ENCODE peak calls at places on chromosomes 1 and 21, in eight cellular contexts. Q is breast epithelium, S is dorsolateral prefrontal cortex, N is HFF-Myc, P is IMR-90, B is OCI-LY7, W is epithelial cell of esophagus, O is A549. Y is an unnamed sample.

GRCh38 chr1:95534985-95535384 is 301.0 kb downstream of the RWDD3 start:
- DNase-seq in Q (peak), S (no peak), N (no peak), P (no peak), B (no peak), W (peak), O (no peak), Y (no peak)

GRCh38 chr1:93623436-93623835 is 58.2 kb downstream of the BCAR3 start:
- DNase-seq in Q (no peak), S (no peak), N (no peak), P (no peak), B (no peak), W (no peak), O (no peak), Y (peak)

GRCh38 chr1:17861685-17862084 is 106.6 kb downstream of the ACTL8 start:
- DNase-seq in Q (no peak), S (no peak), N (no peak), P (no peak), B (no peak), W (no peak), O (no peak), Y (no peak)

GRCh38 chr1:31505884-31506497 is 70.3 kb upstream of the TINAGL1 start:
- DNase-seq in Q (no peak), S (no peak), N (peak), P (peak), B (no peak), W (peak), O (no peak), Y (peak)

GRCh38 chr21:33441489-33442477 is 38.0 kb downstream of the TMEM50B start:
- DNase-seq in Q (peak), S (no peak), N (peak), P (peak), B (peak), W (peak), O (peak), Y (peak)

GRCh38 chr1:248820041-248820585 is 5.6 kb downstream of the SH3BP5L start:
- DNase-seq in Q (no peak), S (no peak), N (no peak), P (no peak), B (no peak), W (no peak), O (no peak), Y (no peak)

GRCh38 chr1:29465755-29466154 is 229.4 kb downstream of the PTPRU start:
- DNase-seq in Q (no peak), S (no peak), N (peak), P (peak), B (peak), W (peak), O (no peak), Y (peak)

GRCh38 chr1:205354259-205354904 is 2.3 kb downstream of the KLHDC8A start:
- DNase-seq in Q (peak), S (no peak), N (no peak), P (peak), B (peak), W (peak), O (peak), Y (peak)

GRCh38 chr1:33918368-33918767 is 54.5 kb downstream of the HMGB4 start:
- DNase-seq in Q (no peak), S (no peak), N (peak), P (peak), B (no peak), W (no peak), O (no peak), Y (peak)

GRCh38 chr1:111202707-111203623 is 2.5 kb upstream of the DENND2D start:
- DNase-seq in Q (no peak), S (no peak), N (no peak), P (no peak), B (no peak), W (no peak), O (no peak), Y (no peak)

GRCh38 chr1:119482517-119483425 is 24.2 kb upstream of the HSD3B1 start:
- DNase-seq in Q (no peak), S (no peak), N (no peak), P (no peak), B (no peak), W (no peak), O (no peak), Y (no peak)

GRCh38 chr1:67148516-67149178 is 13.9 kb upstream of the C1orf141 start:
- DNase-seq in Q (no peak), S (no peak), N (no peak), P (no peak), B (no peak), W (peak), O (no peak), Y (no peak)

GRCh38 chr1:179187043-179187442 is 42.4 kb downstream of the ABL2 start:
- DNase-seq in Q (no peak), S (no peak), N (no peak), P (no peak), B (no peak), W (no peak), O (no peak), Y (no peak)

GRCh38 chr1:78377356-78377928 is 113.3 kb upstream of the PTGFR start:
- DNase-seq in Q (no peak), S (no peak), N (no peak), P (peak), B (no peak), W (peak), O (no peak), Y (peak)

GRCh38 chr1:181396171-181396670 is 87.1 kb upstream of the CACNA1E start:
- DNase-seq in Q (no peak), S (no peak), N (no peak), P (no peak), B (no peak), W (no peak), O (no peak), Y (no peak)

GRCh38 chr1:245154429-245155185 is at the start of gene KIF26B:
- DNase-seq in Q (no peak), S (no peak), N (no peak), P (peak), B (no peak), W (peak), O (peak), Y (peak)

GRCh38 chr1:67429011-67429527 is 1.1 kb downstream of the SERBP1 start:
- DNase-seq in Q (no peak), S (no peak), N (no peak), P (no peak), B (peak), W (no peak), O (no peak), Y (no peak)

GRCh38 chr1:27071049-27071416 is 58.4 kb upstream of the TENT5B start:
- DNase-seq in Q (peak), S (peak), N (peak), P (peak), B (no peak), W (peak), O (no peak), Y (peak)

GRCh38 chr1:247681288-247681897 is 1.9 kb upstream of the OR13G1 start:
- DNase-seq in Q (no peak), S (no peak), N (peak), P (peak), B (peak), W (peak), O (peak), Y (no peak)

GRCh38 chr1:192696082-192696481 is 60.1 kb downstream of the RGS13 start:
- DNase-seq in Q (no peak), S (no peak), N (no peak), P (no peak), B (no peak), W (no peak), O (no peak), Y (no peak)

GRCh38 chr1:203462878-203463277 is 12.7 kb upstream of the PRELP start:
- DNase-seq in Q (peak), S (no peak), N (no peak), P (peak), B (no peak), W (peak), O (no peak), Y (peak)

GRCh38 chr1:246397046-246397445 is 110.0 kb downstream of the SMYD3 start:
- DNase-seq in Q (no peak), S (no peak), N (no peak), P (no peak), B (no peak), W (no peak), O (no peak), Y (no peak)

GRCh38 chr1:23779826-23780371 is 1.7 kb downstream of the PITHD1 start:
- DNase-seq in Q (no peak), S (no peak), N (no peak), P (peak), B (no peak), W (peak), O (no peak), Y (peak)
- H3K4me3 ChIP-seq in Q (peak), S (peak), N (peak), P (no peak), B (peak), W (no peak), O (peak), Y (peak)

GRCh38 chr1:85245891-85246290 is 13.6 kb downstream of the C1orf52 start:
- DNase-seq in Q (no peak), S (no peak), N (no peak), P (no peak), B (no peak), W (no peak), O (no peak), Y (no peak)

GRCh38 chr1:85240659-85241058 is 18.8 kb downstream of the C1orf52 start:
- DNase-seq in Q (no peak), S (no peak), N (no peak), P (no peak), B (no peak), W (no peak), O (no peak), Y (no peak)

GRCh38 chr1:85244271-85245053 is 15.0 kb downstream of the C1orf52 start:
- DNase-seq in Q (no peak), S (no peak), N (peak), P (peak), B (no peak), W (peak), O (no peak), Y (peak)

GRCh38 chr1:85245456-85245855 is 14.0 kb downstream of the C1orf52 start:
- DNase-seq in Q (no peak), S (no peak), N (no peak), P (no peak), B (no peak), W (peak), O (no peak), Y (no peak)

DNA sequence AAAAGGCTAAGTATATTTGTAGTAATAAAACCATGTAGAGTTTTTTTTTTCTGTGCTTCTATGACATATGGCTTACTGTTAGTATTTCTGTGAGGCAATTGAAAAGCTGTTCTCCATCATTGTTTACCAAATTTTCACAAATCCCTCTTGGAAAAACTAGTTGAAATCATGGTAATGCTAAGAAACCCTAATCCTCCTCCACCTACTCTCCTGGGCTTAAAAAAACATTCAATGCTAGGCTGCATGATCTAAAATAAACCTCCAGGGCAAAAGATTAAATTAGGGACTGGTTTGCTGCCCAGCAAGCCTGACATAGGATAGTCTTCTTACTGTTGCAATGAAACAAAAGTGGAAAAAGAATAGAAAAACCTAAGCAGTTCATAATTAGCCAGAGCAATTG is 16.1 kb downstream of the C1orf52 start:
- DNase-seq in Q (no peak), S (no peak), N (no peak), P (peak), B (no peak), W (no peak), O (no peak), Y (peak)
- TF ChIP-seq CTCF in Q (no peak), S (no peak), N (no peak), P (no peak), B (no peak), W (no peak), O (no peak), Y (no peak)

GRCh38 chr1:145985129-145985501 is 11.3 kb downstream of the TXNIP start:
- DNase-seq in Q (no peak), S (no peak), N (no peak), P (no peak), B (no peak), W (no peak), O (no peak), Y (no peak)
- H3K4me3 ChIP-seq in Q (peak), S (no peak), N (no peak), P (no peak), B (no peak), W (no peak), O (no peak), Y (no peak)

DNA sequence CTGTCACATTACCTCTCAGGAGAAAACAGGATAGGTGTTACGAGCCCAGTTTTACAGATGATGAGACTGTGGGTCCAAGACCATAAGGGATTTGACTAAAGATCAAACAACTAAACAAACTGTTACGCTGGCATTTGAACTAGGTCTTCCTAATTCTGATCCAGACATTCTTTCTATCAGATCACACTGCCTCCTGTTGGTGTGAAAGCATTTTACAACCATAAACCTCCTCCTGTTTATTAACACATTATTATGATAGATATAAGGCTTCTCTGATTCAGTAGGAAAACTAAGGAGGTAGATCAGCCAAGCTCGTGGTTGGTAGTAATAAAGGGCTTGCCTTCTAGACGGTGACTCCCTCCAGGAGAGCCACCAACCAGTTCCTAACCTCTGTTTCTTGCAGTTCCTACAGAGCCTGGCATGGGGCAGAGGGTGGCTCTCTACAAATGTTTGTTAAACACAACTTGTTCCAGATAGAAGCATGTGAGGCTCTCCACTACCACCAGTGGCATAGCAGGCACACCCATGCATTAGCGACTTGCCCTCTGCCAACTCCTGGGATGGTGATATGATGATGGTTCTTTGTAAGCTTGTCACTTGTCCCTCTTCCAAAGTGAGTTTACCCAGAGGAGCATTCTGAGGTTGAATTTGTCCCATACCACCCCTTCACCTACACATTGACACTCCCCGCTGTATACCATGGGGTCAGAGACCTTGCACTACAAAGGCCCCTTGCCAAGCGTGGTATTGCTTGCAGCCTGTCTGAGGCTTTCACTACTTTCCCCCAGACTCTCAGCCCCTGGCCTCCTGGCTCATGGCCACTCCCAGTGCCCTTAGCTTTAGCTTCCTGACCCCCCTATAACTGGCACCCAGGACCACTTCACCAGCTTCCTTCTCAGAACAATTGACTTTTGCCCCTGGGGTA is 96.4 kb upstream of the HOOK1 start:
- DNase-seq in Q (no peak), S (no peak), N (no peak), P (no peak), B (no peak), W (peak), O (no peak), Y (no peak)
- TF ChIP-seq CTCF in Q (peak), S (peak), N (peak), P (peak), B (peak), W (no peak), O (peak), Y (no peak)

GRCh38 chr21:44518684-44519083 is 21.3 kb downstream of the KRTAP10-1 start:
- DNase-seq in Q (no peak), S (no peak), N (no peak), P (no peak), B (no peak), W (no peak), O (no peak), Y (no peak)
- H3K4me3 ChIP-seq in Q (no peak), S (no peak), N (no peak), P (no peak), B (no peak), W (no peak), O (no peak), Y (no peak)

GRCh38 chr21:46552274-46552673 is 52.6 kb downstream of the S100B start:
- DNase-seq in Q (peak), S (no peak), N (no peak), P (no peak), B (no peak), W (no peak), O (no peak), Y (no peak)
- TF ChIP-seq CTCF in Q (no peak), S (no peak), N (no peak), P (no peak), B (no peak), W (no peak), O (no peak), Y (no peak)

DNA sequence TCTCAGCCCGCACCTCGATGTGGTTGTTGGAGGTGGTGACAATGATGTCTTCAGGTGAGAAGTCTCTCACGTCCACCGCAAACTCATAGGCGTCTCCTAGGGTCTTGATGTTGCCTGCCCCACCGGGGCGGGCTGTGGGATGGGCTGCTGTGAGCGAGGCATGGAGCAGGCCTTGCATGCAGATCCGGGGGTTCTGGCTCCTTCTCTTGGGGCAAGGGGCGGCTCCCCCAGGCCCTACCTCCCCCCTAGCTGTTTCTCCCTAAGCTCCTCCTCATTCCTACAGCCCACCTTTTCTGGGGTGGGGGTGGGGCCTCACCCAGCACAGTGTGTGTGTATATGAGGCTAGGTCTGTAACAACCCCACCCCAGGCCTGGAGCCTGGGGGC is 775 bp downstream of the HSPB7 start:
- DNase-seq in Q (no peak), S (no peak), N (no peak), P (no peak), B (no peak), W (no peak), O (no peak), Y (no peak)
- H3K4me3 ChIP-seq in Q (no peak), S (no peak), N (no peak), P (no peak), B (no peak), W (no peak), O (no peak), Y (peak)

Y was measured in foreskin fibroblast.